ENCODE peak calls at places on chromosome 4, in nine cellular contexts. O is AG08395; U is KBM-7; Q is iris pigment epithelial cell; J is T-helper 2 cell; V is A673; M is AG08396; H is activated CD8-positive, alpha-beta memory T cell treated with anti-CD3 and anti-CD28 coated beads, Interleukin-2, amount 50 U/mL, for 48 hours; X is EH. F is an unnamed sample.

GRCh38 chr4:56575820-56576429 is 70.3 kb downstream of the ARL9 start:
- DNase-seq in O (peak), U (peak), Q (peak), J (peak), V (no peak), M (peak), H (no peak), X (peak), F (peak)

GRCh38 chr4:86376850-86377249 is 17.0 kb upstream of the MAPK10 start:
- DNase-seq in O (no peak), U (no peak), Q (no peak), J (no peak), V (no peak), M (no peak), H (no peak), X (peak), F (no peak)

GRCh38 chr4:135325264-135325663 is 1123.7 kb upstream of the PABPC4L start:
- DNase-seq in O (no peak), U (no peak), Q (no peak), J (no peak), V (no peak), M (no peak), H (no peak), X (no peak), F (no peak)

GRCh38 chr4:112817933-112818921 is 181.3 kb downstream of the LARP7 start:
- DNase-seq in O (peak), U (peak), Q (peak), J (no peak), V (peak), M (peak), H (peak), X (peak), F (peak)

GRCh38 chr4:178356725-178357124 is 914.5 kb upstream of the AGA start:
- DNase-seq in O (no peak), U (no peak), Q (no peak), J (no peak), V (no peak), M (no peak), H (no peak), X (no peak), F (no peak)

GRCh38 chr4:108384544-108384943 is 215.8 kb upstream of the LEF1 start:
- DNase-seq in O (no peak), U (no peak), Q (no peak), J (no peak), V (no peak), M (no peak), H (no peak), X (no peak), F (no peak)

GRCh38 chr4:37825943-37826281 is 574 bp upstream of the PGM2 start:
- DNase-seq in O (peak), U (peak), Q (no peak), J (no peak), V (no peak), M (no peak), H (peak), X (peak), F (peak)

GRCh38 chr4:89294583-89295244 is 12.9 kb downstream of the GPRIN3 start:
- DNase-seq in O (no peak), U (peak), Q (no peak), J (peak), V (peak), M (no peak), H (no peak), X (no peak), F (no peak)

GRCh38 chr4:7872264-7872771 is 67.3 kb downstream of the AFAP1 start:
- DNase-seq in O (peak), U (no peak), Q (peak), J (no peak), V (peak), M (peak), H (no peak), X (peak), F (no peak)

GRCh38 chr4:48379587-48380140 is 38.3 kb downstream of the SLAIN2 start:
- DNase-seq in O (no peak), U (no peak), Q (peak), J (no peak), V (peak), M (no peak), H (no peak), X (no peak), F (no peak)

GRCh38 chr4:47413515-47413914 is 50.0 kb downstream of the COMMD8 start:
- DNase-seq in O (no peak), U (no peak), Q (no peak), J (no peak), V (no peak), M (no peak), H (no peak), X (no peak), F (no peak)

GRCh38 chr4:119690871-119691270 is 62.3 kb upstream of the PDE5A start:
- DNase-seq in O (no peak), U (no peak), Q (peak), J (no peak), V (no peak), M (no peak), H (no peak), X (no peak), F (no peak)

GRCh38 chr4:102610007-102610406 is 108.8 kb downstream of the NFKB1 start:
- DNase-seq in O (no peak), U (peak), Q (no peak), J (no peak), V (peak), M (no peak), H (no peak), X (peak), F (peak)

GRCh38 chr4:4578981-4579380 is 37.1 kb upstream of the STX18 start:
- DNase-seq in O (no peak), U (no peak), Q (no peak), J (no peak), V (no peak), M (no peak), H (no peak), X (no peak), F (no peak)

GRCh38 chr4:151202851-151203455 is 74.0 kb upstream of the PRSS48 start:
- DNase-seq in O (peak), U (no peak), Q (peak), J (no peak), V (no peak), M (peak), H (no peak), X (peak), F (no peak)

GRCh38 chr4:43485196-43485595 is 592.7 kb downstream of the GRXCR1 start:
- DNase-seq in O (no peak), U (peak), Q (no peak), J (no peak), V (no peak), M (no peak), H (no peak), X (no peak), F (no peak)

GRCh38 chr4:12145106-12145505 is 716.4 kb upstream of the HS3ST1 start:
- DNase-seq in O (no peak), U (no peak), Q (no peak), J (no peak), V (no peak), M (no peak), H (no peak), X (no peak), F (no peak)

GRCh38 chr4:10153161-10153560 is 36.6 kb upstream of the WDR1 start:
- DNase-seq in O (no peak), U (no peak), Q (no peak), J (no peak), V (no peak), M (no peak), H (no peak), X (no peak), F (no peak)

GRCh38 chr4:86924805-86925204 is 10.0 kb upstream of the AFF1 start:
- DNase-seq in O (no peak), U (peak), Q (peak), J (no peak), V (peak), M (no peak), H (no peak), X (peak), F (no peak)

GRCh38 chr4:151768835-151769234 is 8.0 kb upstream of the GATB start:
- DNase-seq in O (no peak), U (no peak), Q (no peak), J (no peak), V (no peak), M (no peak), H (no peak), X (no peak), F (no peak)

GRCh38 chr4:184792950-184793555 is 32.7 kb downstream of the ACSL1 start:
- DNase-seq in O (peak), U (peak), Q (peak), J (peak), V (peak), M (peak), H (peak), X (peak), F (no peak)

GRCh38 chr4:52402582-52402981 is 256.5 kb downstream of the USP46 start:
- DNase-seq in O (no peak), U (no peak), Q (no peak), J (no peak), V (no peak), M (no peak), H (no peak), X (no peak), F (no peak)

GRCh38 chr4:13541720-13542576 is 2.4 kb downstream of the NKX3-2 start:
- DNase-seq in O (no peak), U (no peak), Q (no peak), J (no peak), V (no peak), M (peak), H (peak), X (no peak), F (peak)

GRCh38 chr4:1113311-1114009 is at the start of gene RNF212:
- DNase-seq in O (peak), U (no peak), Q (no peak), J (peak), V (peak), M (peak), H (peak), X (no peak), F (no peak)

GRCh38 chr4:72983706-72984105 is 85.8 kb downstream of the COX18 start:
- DNase-seq in O (no peak), U (no peak), Q (no peak), J (no peak), V (no peak), M (no peak), H (no peak), X (no peak), F (no peak)

GRCh38 chr4:17535242-17535641 is 20.3 kb downstream of the CLRN2 start:
- DNase-seq in O (no peak), U (no peak), Q (no peak), J (no peak), V (no peak), M (no peak), H (no peak), X (no peak), F (no peak)

GRCh38 chr4:123488916-123489315 is 92.3 kb downstream of the SPRY1 start:
- DNase-seq in O (peak), U (peak), Q (peak), J (no peak), V (peak), M (peak), H (no peak), X (peak), F (no peak)

GRCh38 chr4:81164126-81164525 is 50.9 kb downstream of the PRKG2 start:
- DNase-seq in O (no peak), U (no peak), Q (no peak), J (no peak), V (no peak), M (no peak), H (no peak), X (no peak), F (no peak)

GRCh38 chr4:173013232-173013932 is 155.2 kb upstream of the GALNT7 start:
- DNase-seq in O (peak), U (peak), Q (peak), J (peak), V (peak), M (peak), H (peak), X (peak), F (peak)

GRCh38 chr4:57764840-57765239 is 654.7 kb upstream of the IGFBP7 start:
- DNase-seq in O (no peak), U (no peak), Q (no peak), J (no peak), V (no peak), M (no peak), H (no peak), X (no peak), F (no peak)

GRCh38 chr4:183335369-183335940 is 13.2 kb upstream of the CLDN24 start:
- DNase-seq in O (peak), U (peak), Q (peak), J (no peak), V (peak), M (peak), H (no peak), X (peak), F (no peak)

GRCh38 chr4:153409412-153409811 is 56.7 kb upstream of the TMEM131L start:
- DNase-seq in O (peak), U (no peak), Q (peak), J (no peak), V (no peak), M (peak), H (no peak), X (peak), F (no peak)